ENCODE peak calls at places on chromosomes 3 and 15, in ten cellular contexts. O is posterior cingulate gyrus, F is NCI-H69, Y is COR-L47, D is fibroblast of mammary gland, S is LHCN-M2, J is Karpas-422, Q is RPMI7951, R is H7, P is AG10803. U is an unnamed sample.

GRCh38 chr3:32104492-32104891 is 1.9 kb upstream of the GPD1L start:
- DNase-seq in O (no peak), F (no peak), Y (no peak), D (no peak), S (no peak), J (no peak), Q (no peak), R (no peak), P (no peak), U (no peak)

GRCh38 chr3:38722760-38723568 is 73.5 kb upstream of the SCN5A start:
- DNase-seq in O (no peak), F (peak), Y (no peak), D (peak), S (peak), J (no peak), Q (no peak), R (no peak), P (peak), U (peak)

GRCh38 chr3:143848707-143849106 is 439 bp upstream of the SLC9A9 start:
- DNase-seq in O (no peak), F (no peak), Y (no peak), D (no peak), S (no peak), J (peak), Q (no peak), R (no peak), P (no peak), U (no peak)

GRCh38 chr3:155228636-155229035 is 64.8 kb downstream of the STRIT1 start:
- DNase-seq in O (no peak), F (no peak), Y (no peak), D (no peak), S (no peak), J (no peak), Q (no peak), R (no peak), P (no peak), U (no peak)

GRCh38 chr15:78680416-78681068 is 39.5 kb upstream of the CHRNB4 start:
- DNase-seq in O (no peak), F (peak), Y (no peak), D (no peak), S (no peak), J (no peak), Q (no peak), R (no peak), P (no peak), U (no peak)

GRCh38 chr3:126473292-126474168 is 2.2 kb downstream of the ZXDC start:
- DNase-seq in O (no peak), F (no peak), Y (no peak), D (no peak), S (no peak), J (no peak), Q (no peak), R (no peak), P (no peak), U (no peak)

GRCh38 chr3:96213393-96213792 is 601.0 kb upstream of the EPHA6 start:
- DNase-seq in O (no peak), F (peak), Y (no peak), D (no peak), S (no peak), J (no peak), Q (no peak), R (no peak), P (no peak), U (no peak)

GRCh38 chr3:177468816-177469590 is 271.7 kb upstream of the TBL1XR1 start:
- DNase-seq in O (no peak), F (no peak), Y (no peak), D (peak), S (peak), J (no peak), Q (no peak), R (no peak), P (peak), U (no peak)

GRCh38 chr3:186637661-186638060 is 2.5 kb upstream of the FETUB start:
- DNase-seq in O (no peak), F (no peak), Y (no peak), D (no peak), S (no peak), J (no peak), Q (no peak), R (no peak), P (no peak), U (no peak)

GRCh38 chr3:177057768-177058167 is 139.5 kb downstream of the TBL1XR1 start:
- DNase-seq in O (no peak), F (peak), Y (no peak), D (peak), S (peak), J (peak), Q (peak), R (no peak), P (no peak), U (no peak)

GRCh38 chr15:56929933-56930332 is 11.5 kb downstream of the TCF12 start:
- DNase-seq in O (no peak), F (no peak), Y (no peak), D (no peak), S (peak), J (no peak), Q (no peak), R (no peak), P (no peak), U (no peak)

GRCh38 chr3:142288032-142288638 is 62.8 kb upstream of the GK5 start:
- DNase-seq in O (no peak), F (no peak), Y (no peak), D (peak), S (peak), J (no peak), Q (no peak), R (no peak), P (no peak), U (no peak)

GRCh38 chr3:12471228-12471627 is 13.1 kb upstream of the TSEN2 start:
- DNase-seq in O (no peak), F (peak), Y (no peak), D (no peak), S (peak), J (no peak), Q (peak), R (no peak), P (no peak), U (no peak)

GRCh38 chr3:39286771-39287170 is 6.9 kb upstream of the CX3CR1 start:
- DNase-seq in O (no peak), F (no peak), Y (no peak), D (no peak), S (no peak), J (peak), Q (no peak), R (no peak), P (no peak), U (no peak)

GRCh38 chr15:91919014-91919534 is 65.6 kb downstream of the SLCO3A1 start:
- DNase-seq in O (peak), F (no peak), Y (peak), D (no peak), S (no peak), J (no peak), Q (no peak), R (no peak), P (no peak), U (no peak)

GRCh38 chr15:66673410-66674322 is 28.4 kb upstream of the SMAD6 start:
- DNase-seq in O (no peak), F (peak), Y (no peak), D (no peak), S (no peak), J (peak), Q (no peak), R (peak), P (no peak), U (no peak)

GRCh38 chr15:26888761-26889160 is 21.9 kb downstream of the GABRA5 start:
- DNase-seq in O (no peak), F (peak), Y (peak), D (no peak), S (no peak), J (no peak), Q (no peak), R (no peak), P (no peak), U (no peak)

GRCh38 chr3:120693439-120694172 is 11.6 kb upstream of the HGD start:
- DNase-seq in O (no peak), F (peak), Y (peak), D (peak), S (peak), J (no peak), Q (peak), R (no peak), P (peak), U (peak)

GRCh38 chr3:52240059-52240885 is 1.3 kb upstream of the TWF2 start:
- DNase-seq in O (peak), F (peak), Y (peak), D (peak), S (peak), J (no peak), Q (peak), R (peak), P (peak), U (no peak)

GRCh38 chr3:155741598-155741997 is 3.3 kb downstream of the PLCH1 start:
- DNase-seq in O (no peak), F (no peak), Y (no peak), D (no peak), S (no peak), J (no peak), Q (no peak), R (no peak), P (no peak), U (no peak)

GRCh38 chr15:67189326-67190051 is 65.0 kb downstream of the AAGAB start:
- DNase-seq in O (no peak), F (no peak), Y (no peak), D (peak), S (no peak), J (no peak), Q (no peak), R (no peak), P (peak), U (no peak)

GRCh38 chr15:26580943-26581342 is 191.9 kb downstream of the GABRB3 start:
- DNase-seq in O (no peak), F (no peak), Y (no peak), D (no peak), S (no peak), J (no peak), Q (no peak), R (no peak), P (no peak), U (no peak)

GRCh38 chr3:60303160-60303559 is 948.1 kb downstream of the FHIT start:
- DNase-seq in O (no peak), F (no peak), Y (no peak), D (peak), S (no peak), J (no peak), Q (no peak), R (no peak), P (peak), U (no peak)

GRCh38 chr3:9316881-9317341 is 45.9 kb upstream of the THUMPD3 start:
- DNase-seq in O (peak), F (no peak), Y (no peak), D (peak), S (peak), J (no peak), Q (peak), R (peak), P (peak), U (no peak)

U was measured in glomerular endothelial cell.